ENCODE peak calls at places on chromosomes 7 and 10, in four cellular contexts. S is gastrocnemius medialis; V is CD8-positive, alpha-beta T cell; M is IMR-90. A is an unnamed sample. For H3K36me3, the result is how much of the 10 kb centered on the place peaks cover.

GRCh38 chr7:126394406-126394805 is 858.3 kb downstream of the GRM8 start:
- DNase-seq in M (no peak), V (no peak), S (no peak), A (no peak)

GRCh38 chr10:73772280-73773151 is 9.3 kb upstream of the CHCHD1 start:
- DNase-seq in V (peak), M (peak), S (peak), A (no peak)

GRCh38 chr7:141737118-141737835 is 881 bp upstream of the SSBP1 start:
- DNase-seq in S (no peak), V (no peak), M (no peak), A (no peak)

GRCh38 chr10:20040012-20040411 is 223.8 kb downstream of the PLXDC2 start:
- DNase-seq in S (no peak), V (no peak), M (no peak), A (no peak)

GRCh38 chr7:134886353-134887057 is 99.8 kb upstream of the AGBL3 start:
- DNase-seq in V (no peak), M (peak), S (no peak), A (no peak)

GRCh38 chr10:46236941-46237681 is 49.7 kb upstream of the ANTXRL start:
- DNase-seq in S (no peak), V (peak), M (no peak), A (no peak)

GRCh38 chr10:17782921-17783665 is 26.1 kb upstream of the MRC1 start:
- DNase-seq in S (peak), V (no peak), M (peak), A (no peak)

GRCh38 chr10:124336186-124336585 is 82.5 kb downstream of the OAT start:
- DNase-seq in S (no peak), V (no peak), M (no peak), A (no peak)

GRCh38 chr7:49580000-49580399 is 193.4 kb upstream of the VWC2 start:
- DNase-seq in V (no peak), M (no peak), S (no peak), A (no peak)

GRCh38 chr7:26200113-26200443 is 468 bp downstream of the HNRNPA2B1 start:
- DNase-seq in S (peak), M (no peak), V (peak), A (no peak)

GRCh38 chr10:49094707-49095106 is 20.6 kb downstream of the VSTM4 start:
- DNase-seq in V (no peak), M (no peak), S (no peak), A (no peak)

GRCh38 chr10:28991738-28992270 is 297.1 kb upstream of the LYZL1 start:
- DNase-seq in V (peak), S (no peak), M (peak), A (no peak)

GRCh38 chr10:72328829-72329204 is 25.9 kb downstream of the DNAJB12 start:
- DNase-seq in V (no peak), S (no peak), M (no peak), A (no peak)

GRCh38 chr7:6175642-6176041 is 96.8 kb downstream of the CYTH3 start:
- DNase-seq in V (no peak), S (peak), M (peak), A (no peak)

GRCh38 chr7:90455163-90456030 is 14.0 kb upstream of the PTTG1IP2 start:
- DNase-seq in M (peak), V (no peak), S (no peak), A (peak)

GRCh38 chr10:58834093-58834674 is 321.5 kb downstream of the BICC1 start:
- DNase-seq in V (no peak), M (no peak), S (no peak), A (no peak)

GRCh38 chr10:131043039-131043691 is 268.4 kb downstream of the TCERG1L start:
- DNase-seq in V (no peak), S (no peak), M (no peak), A (no peak)

GRCh38 chr7:34544621-34545020 is 113.4 kb upstream of the NPSR1 start:
- DNase-seq in V (no peak), S (no peak), M (no peak), A (no peak)

GRCh38 chr10:12656518-12657142 is 307.3 kb downstream of the CAMK1D start:
- DNase-seq in S (no peak), M (peak), V (no peak), A (no peak)

GRCh38 chr7:138499340-138499739 is 39.3 kb downstream of the TRIM24 start:
- DNase-seq in V (no peak), S (no peak), M (no peak), A (no peak)

GRCh38 chr10:96863922-96864543 is 31.9 kb downstream of the LCOR start:
- DNase-seq in M (peak), S (no peak), V (no peak), A (no peak)

GRCh38 chr10:112559328-112559727 is 112.3 kb downstream of the VTI1A start:
- DNase-seq in V (no peak), S (no peak), M (no peak), A (no peak)

GRCh38 chr7:730501-731439 is 3.7 kb upstream of the PRKAR1B start:
- DNase-seq in M (peak), V (no peak), S (no peak), A (no peak)
- H3K36me3 ChIP-seq in M (under half), V (under half), S (under half), A (half or more)

GRCh38 chr7:108575156-108575555 is 5.5 kb downstream of the DNAJB9 start:
- DNase-seq in M (no peak), V (no peak), S (no peak), A (no peak)

GRCh38 chr7:108578937-108579336 is 9.3 kb downstream of the DNAJB9 start:
- DNase-seq in M (no peak), V (no peak), S (no peak), A (no peak)

GRCh38 chr7:108572487-108572886 is 2.8 kb downstream of the DNAJB9 start:
- DNase-seq in M (no peak), V (no peak), S (no peak), A (no peak)

GRCh38 chr7:108580298-108580697 is 10.6 kb downstream of the DNAJB9 start:
- DNase-seq in M (no peak), V (no peak), S (no peak), A (no peak)

GRCh38 chr7:108576110-108576509 is 6.4 kb downstream of the DNAJB9 start:
- DNase-seq in V (no peak), M (no peak), S (no peak), A (no peak)
- H3K36me3 ChIP-seq in V (under half), M (under half), S (under half), A (under half)

DNA sequence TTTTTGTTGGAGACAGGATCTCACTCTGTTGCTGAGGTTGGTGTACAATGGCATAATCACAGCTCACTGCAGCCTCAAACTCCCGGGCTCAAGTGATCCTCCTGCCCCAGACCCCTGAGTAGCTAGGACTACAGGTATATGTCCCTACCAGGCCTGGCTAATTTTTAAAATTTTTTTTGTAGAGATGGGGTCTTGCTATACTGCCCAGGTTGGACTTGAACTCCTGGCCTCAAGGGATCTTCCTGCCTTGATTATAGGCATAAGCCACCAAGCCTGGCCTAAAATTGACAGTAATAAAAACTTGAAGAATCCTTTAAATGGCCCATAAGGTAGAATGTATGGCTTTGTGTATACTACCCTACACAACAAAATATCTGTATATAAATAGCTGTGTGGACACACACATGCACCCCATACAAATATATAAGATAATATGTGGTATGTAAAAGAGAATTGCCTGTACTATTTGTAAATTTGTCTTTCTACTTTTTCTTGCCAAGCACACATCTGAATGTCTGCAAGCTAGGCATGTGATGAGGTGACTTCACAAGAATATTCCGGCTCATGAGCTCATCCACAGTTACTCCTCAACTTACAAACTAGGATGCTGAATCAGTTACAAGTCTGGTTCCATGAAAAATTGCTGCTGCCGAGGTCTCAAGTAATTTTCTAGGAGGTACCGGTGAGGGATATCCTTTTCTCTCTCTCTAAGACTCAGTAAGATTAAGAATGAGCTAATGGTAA is 26.6 kb downstream of the POLR3A start:
- DNase-seq in M (peak), V (no peak), S (no peak), A (no peak)
- H3K36me3 ChIP-seq in M (half or more), V (half or more), S (half or more), A (half or more)

DNA sequence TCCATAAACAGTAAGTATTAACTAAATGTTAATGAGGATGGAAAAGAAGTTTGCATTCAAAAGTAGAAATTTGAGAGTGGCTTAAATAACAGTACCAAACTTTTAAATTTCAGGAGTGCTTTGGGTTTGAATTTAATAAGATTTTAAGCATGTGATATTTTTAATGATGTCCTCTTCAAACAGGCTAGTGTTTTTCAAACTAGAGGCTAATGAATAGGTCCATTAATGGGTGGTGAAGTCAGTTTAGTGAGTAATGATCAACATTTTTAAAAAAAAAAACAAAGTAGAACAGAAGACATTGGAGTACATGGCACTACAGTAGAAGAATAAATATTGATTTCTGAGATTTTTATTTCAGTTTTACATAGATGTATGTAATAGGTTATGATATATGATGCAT is 72.9 kb downstream of the AKAP9 start:
- DNase-seq in M (no peak), S (no peak), V (no peak), A (no peak)
- H3K36me3 ChIP-seq in M (under half), S (under half), V (under half), A (under half)

GRCh38 chr10:5789626-5790025 is 23.6 kb downstream of the GDI2 start:
- DNase-seq in S (no peak), V (no peak), M (no peak), A (no peak)

GRCh38 chr10:5783300-5783699 is 29.9 kb downstream of the GDI2 start:
- DNase-seq in V (no peak), M (no peak), S (no peak), A (no peak)

DNA sequence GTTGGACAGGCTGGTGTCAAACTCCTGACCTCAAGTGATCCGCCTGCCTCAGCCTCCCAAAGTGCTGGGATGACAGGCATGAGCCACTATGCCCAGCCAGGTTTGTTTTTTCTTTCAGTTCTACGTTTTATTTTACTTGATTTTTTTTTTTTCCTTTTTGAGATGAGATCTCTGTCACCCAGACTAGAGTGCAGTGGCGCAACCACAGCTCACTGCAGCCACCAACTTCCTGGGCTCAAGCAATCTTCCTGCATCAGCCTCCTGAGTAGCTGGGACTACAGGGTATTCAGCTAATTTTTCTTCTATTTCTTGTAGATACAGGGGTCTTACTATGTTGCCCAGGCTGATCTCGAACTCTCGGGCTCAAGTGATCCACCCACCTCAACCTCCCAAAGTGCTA is 24.3 kb downstream of the GDI2 start:
- DNase-seq in M (no peak), S (no peak), V (no peak), A (no peak)
- H3K36me3 ChIP-seq in M (under half), S (half or more), V (under half), A (half or more)

A was measured in SK-N-MC.